ENCODE peak calls at places on chromosomes 2 and 18, in six cellular contexts. D, R, I, H, C and V are unnamed samples.

GRCh38 chr18:25639601-25640000 is 287.6 kb upstream of the ZNF521 start:
- DNase-seq in D (no peak), R (no peak), I (no peak), H (no peak), C (no peak), V (peak)

GRCh38 chr2:86750240-86750839 is 30.2 kb downstream of the RMND5A start:
- DNase-seq in D (no peak), R (peak), I (no peak), H (no peak), C (no peak), V (peak)

GRCh38 chr2:118992740-118993391 is 50.9 kb downstream of the MARCO start:
- DNase-seq in D (no peak), R (no peak), I (no peak), H (no peak), C (no peak), V (no peak)

GRCh38 chr2:29066989-29067605 is 7.2 kb downstream of the PCARE start:
- DNase-seq in D (no peak), R (no peak), I (no peak), H (no peak), C (peak), V (no peak)

GRCh38 chr2:7738596-7738995 is 821.4 kb downstream of the RNF144A start:
- DNase-seq in D (no peak), R (no peak), I (no peak), H (no peak), C (no peak), V (no peak)

GRCh38 chr2:119431155-119431975 is at the start of gene TMEM37:
- DNase-seq in D (peak), R (peak), I (peak), H (peak), C (peak), V (peak)

GRCh38 chr2:238127165-238128060 is 11.1 kb upstream of the KLHL30 start:
- DNase-seq in D (no peak), R (peak), I (no peak), H (no peak), C (no peak), V (peak)

GRCh38 chr18:70295192-70295522 is 6.3 kb downstream of the SOCS6 start:
- DNase-seq in D (no peak), R (no peak), I (no peak), H (no peak), C (no peak), V (no peak)

GRCh38 chr2:27756091-27756490 is 15.4 kb upstream of the MRPL33 start:
- DNase-seq in D (no peak), R (no peak), I (no peak), H (no peak), C (no peak), V (no peak)

GRCh38 chr2:192005214-192005613 is 158.3 kb upstream of the CAVIN2 start:
- DNase-seq in D (no peak), R (no peak), I (no peak), H (no peak), C (no peak), V (no peak)
- TF ChIP-seq CTCF in D (no peak), R (no peak), I (no peak), H (no peak), C (no peak), V (no peak)

GRCh38 chr2:241138471-241138870 is 10.8 kb downstream of the PASK start:
- DNase-seq in D (no peak), R (no peak), I (no peak), H (no peak), C (no peak), V (no peak)
- TF ChIP-seq CTCF in D (no peak), R (no peak), I (no peak), H (no peak), C (no peak), V (no peak)

GRCh38 chr18:12990128-12990485 is 1.1 kb upstream of the CEP192 start:
- DNase-seq in D (no peak), R (peak), I (no peak), H (no peak), C (no peak), V (peak)
- TF ChIP-seq CTCF in D (no peak), R (no peak), I (no peak), H (no peak), C (no peak), V (no peak)

GRCh38 chr2:99602475-99602874 is 112.7 kb upstream of the REV1 start:
- DNase-seq in D (no peak), R (peak), I (no peak), H (no peak), C (no peak), V (peak)

GRCh38 chr2:99597616-99598015 is 107.8 kb upstream of the REV1 start:
- DNase-seq in D (no peak), R (no peak), I (no peak), H (no peak), C (no peak), V (peak)

GRCh38 chr2:99595373-99595772 is 105.6 kb upstream of the REV1 start:
- DNase-seq in D (no peak), R (no peak), I (no peak), H (no peak), C (no peak), V (no peak)

GRCh38 chr2:99600929-99601680 is 111.3 kb upstream of the REV1 start:
- DNase-seq in D (peak), R (peak), I (no peak), H (no peak), C (no peak), V (no peak)

DNA sequence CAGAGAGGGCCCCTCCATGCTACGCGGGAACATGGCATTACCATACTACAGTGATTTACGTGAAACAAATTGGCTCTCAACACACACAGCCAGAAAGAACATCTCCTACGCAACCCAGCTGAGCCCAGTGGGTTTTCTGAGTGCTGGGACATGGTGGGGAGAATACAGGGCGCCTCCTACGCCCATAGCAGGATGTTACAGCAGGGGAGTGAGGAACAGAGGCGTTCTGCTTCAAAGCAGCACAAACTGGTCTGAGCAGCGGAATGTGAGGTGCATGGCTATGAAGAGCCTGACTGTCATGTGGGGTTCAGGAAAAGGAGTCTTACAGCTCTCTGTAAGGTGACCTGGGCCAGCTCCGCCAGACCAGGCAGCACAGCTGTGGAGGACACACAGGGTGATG is 108.6 kb upstream of the REV1 start:
- DNase-seq in D (peak), R (no peak), I (no peak), H (no peak), C (no peak), V (no peak)
- TF ChIP-seq CTCF in D (peak), R (no peak), I (no peak), H (no peak), C (no peak), V (no peak)

DNA sequence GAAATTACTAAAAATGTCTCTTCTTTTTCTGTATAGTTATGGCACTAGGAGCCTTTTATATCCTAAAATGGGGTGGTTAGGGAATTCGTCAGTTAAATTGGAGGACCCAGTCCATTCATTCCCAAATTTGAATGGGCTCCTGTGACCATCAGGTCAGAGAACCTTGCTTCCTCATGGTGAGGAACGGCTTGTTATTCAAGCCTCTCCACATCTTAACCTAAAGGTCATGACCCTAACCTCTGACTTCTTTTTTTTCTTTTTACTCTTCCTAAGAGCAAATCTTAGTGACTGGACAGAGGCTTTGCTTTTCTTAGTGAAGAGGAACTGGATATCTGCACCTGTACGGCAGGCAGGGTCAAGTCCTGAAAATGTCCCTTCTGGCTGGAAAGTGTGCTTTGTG is 53.1 kb downstream of the GREB1L start:
- DNase-seq in D (no peak), R (no peak), I (no peak), H (no peak), C (no peak), V (no peak)
- TF ChIP-seq CTCF in D (no peak), R (no peak), I (no peak), H (no peak), C (no peak), V (no peak)

GRCh38 chr2:74632209-74632938 is 15.8 kb downstream of the M1AP start:
- DNase-seq in D (peak), R (peak), I (no peak), H (no peak), C (peak), V (peak)
- TF ChIP-seq CTCF in D (no peak), R (peak), I (no peak), H (no peak), C (no peak), V (peak)

DNA sequence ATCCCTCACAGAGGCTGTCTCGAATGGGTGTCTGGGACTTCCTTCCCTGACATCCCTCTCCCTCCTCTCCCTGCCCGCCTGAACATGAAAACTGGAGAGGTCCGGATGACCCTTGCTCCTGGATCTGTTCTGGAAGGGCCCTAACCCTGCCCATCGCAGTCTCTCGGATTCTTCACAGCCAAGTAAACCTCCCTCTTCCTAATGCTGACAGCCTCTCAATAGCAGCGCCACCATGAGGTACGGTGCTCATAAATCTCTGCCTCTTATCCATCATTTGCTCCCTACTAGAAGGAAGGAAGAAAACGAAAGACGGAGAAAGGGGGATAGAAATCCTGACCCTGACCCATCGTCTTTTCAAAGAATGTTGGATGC is 257.9 kb downstream of the BCL11A start:
- DNase-seq in D (peak), R (no peak), I (no peak), H (no peak), C (no peak), V (no peak)
- TF ChIP-seq CTCF in D (peak), R (no peak), I (no peak), H (no peak), C (no peak), V (no peak)

DNA sequence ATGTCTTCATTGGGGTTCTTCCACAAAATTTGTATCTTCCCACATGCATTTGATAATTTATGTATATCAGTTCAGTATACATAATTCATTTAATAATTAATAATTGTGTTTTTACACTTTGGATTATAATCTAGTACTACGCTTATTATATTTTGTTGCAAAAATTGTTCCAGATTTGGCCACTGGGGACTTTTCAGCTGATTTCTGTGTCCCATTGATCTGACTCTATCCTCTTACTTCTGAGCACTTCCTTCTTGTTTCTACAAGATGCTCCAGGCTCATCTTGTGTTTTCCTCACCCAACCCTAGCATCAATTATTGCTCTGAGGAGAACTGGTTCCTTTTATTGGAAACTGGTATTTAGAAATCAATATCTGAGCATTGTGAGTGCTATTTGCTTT is 215.3 kb upstream of the CDH19 start:
- DNase-seq in D (no peak), R (no peak), I (no peak), H (no peak), C (no peak), V (no peak)
- TF ChIP-seq CTCF in D (no peak), R (no peak), I (no peak), H (no peak), C (no peak), V (no peak)

GRCh38 chr2:207012461-207012860 is 73.1 kb downstream of the CPO start:
- DNase-seq in D (no peak), R (peak), I (no peak), H (no peak), C (no peak), V (peak)

GRCh38 chr2:207008105-207008990 is 69.0 kb downstream of the CPO start:
- DNase-seq in D (peak), R (peak), I (no peak), H (no peak), C (no peak), V (peak)
- TF ChIP-seq CTCF in D (no peak), R (peak), I (no peak), H (peak), C (no peak), V (peak)